ENCODE peak calls at places on chromosomes 12 and 14, in five cellular contexts. One of them, this sample, is unnamed.

GRCh38 chr12:122951406-122951805 is 14.9 kb downstream of the ABCB9 start:
- DNase-seq in dorsolateral prefrontal cortex: no peak
- DNase-seq in T-helper 17 cell: no peak
- DNase-seq in HEK293T: no peak
- DNase-seq in glomerular endothelial cell: no peak
- DNase-seq in this sample: peak; percentile 89

GRCh38 chr14:47442206-47442605 is 233.2 kb downstream of the MDGA2 start:
- DNase-seq in glomerular endothelial cell: no peak
- DNase-seq in HEK293T: peak; percentile 35
- DNase-seq in dorsolateral prefrontal cortex: no peak
- DNase-seq in T-helper 17 cell: no peak
- DNase-seq in this sample: no peak

GRCh38 chr14:77376380-77376770 is 519 bp downstream of the TMED8 start:
- DNase-seq in HEK293T: peak; percentile 31
- DNase-seq in glomerular endothelial cell: no peak
- DNase-seq in dorsolateral prefrontal cortex: peak; percentile 29
- DNase-seq in T-helper 17 cell: no peak
- DNase-seq in this sample: peak; percentile 5

GRCh38 chr14:76261371-76261811 is 109.7 kb downstream of the GPATCH2L start:
- DNase-seq in T-helper 17 cell: no peak
- DNase-seq in glomerular endothelial cell: no peak
- DNase-seq in dorsolateral prefrontal cortex: no peak
- DNase-seq in HEK293T: no peak
- DNase-seq in this sample: no peak

GRCh38 chr14:37566811-37567371 is 28.2 kb downstream of the FOXA1 start:
- DNase-seq in dorsolateral prefrontal cortex: no peak
- DNase-seq in T-helper 17 cell: no peak
- DNase-seq in HEK293T: no peak
- DNase-seq in glomerular endothelial cell: no peak
- DNase-seq in this sample: no peak

GRCh38 chr12:120944645-120945217 is 33.6 kb upstream of the HNF1A start:
- DNase-seq in glomerular endothelial cell: peak; percentile 10
- DNase-seq in T-helper 17 cell: peak; percentile 34
- DNase-seq in dorsolateral prefrontal cortex: no peak
- DNase-seq in HEK293T: peak; percentile 70
- DNase-seq in this sample: peak; percentile 50

GRCh38 chr14:102086346-102086971 is 385 bp downstream of the HSP90AA1 start:
- DNase-seq in HEK293T: peak; percentile 42
- DNase-seq in T-helper 17 cell: peak; percentile 64
- DNase-seq in dorsolateral prefrontal cortex: peak; percentile 42
- DNase-seq in glomerular endothelial cell: no peak
- DNase-seq in this sample: peak; percentile 79

GRCh38 chr12:67534046-67534445 is 114.5 kb upstream of the DYRK2 start:
- DNase-seq in HEK293T: no peak
- DNase-seq in dorsolateral prefrontal cortex: no peak
- DNase-seq in T-helper 17 cell: no peak
- DNase-seq in glomerular endothelial cell: no peak
- DNase-seq in this sample: no peak

GRCh38 chr12:124296295-124296915 is 1.5 kb downstream of the RFLNA start:
- DNase-seq in T-helper 17 cell: no peak
- DNase-seq in HEK293T: no peak
- DNase-seq in dorsolateral prefrontal cortex: no peak
- DNase-seq in glomerular endothelial cell: no peak
- DNase-seq in this sample: no peak

GRCh38 chr14:100078216-100078780 is 13.1 kb downstream of the EVL start:
- DNase-seq in T-helper 17 cell: no peak
- DNase-seq in HEK293T: no peak
- DNase-seq in dorsolateral prefrontal cortex: no peak
- DNase-seq in glomerular endothelial cell: no peak
- DNase-seq in this sample: no peak

GRCh38 chr12:20213851-20214250 is 154.5 kb upstream of the PDE3A start:
- DNase-seq in glomerular endothelial cell: no peak
- DNase-seq in HEK293T: no peak
- DNase-seq in dorsolateral prefrontal cortex: no peak
- DNase-seq in T-helper 17 cell: no peak
- DNase-seq in this sample: peak; percentile 8

GRCh38 chr12:75271576-75271975 is 58.5 kb downstream of the CAPS2 start:
- DNase-seq in dorsolateral prefrontal cortex: no peak
- DNase-seq in HEK293T: no peak
- DNase-seq in T-helper 17 cell: no peak
- DNase-seq in glomerular endothelial cell: no peak
- DNase-seq in this sample: no peak

GRCh38 chr14:74955229-74955999 is at the start of gene PGF:
- DNase-seq in glomerular endothelial cell: no peak
- DNase-seq in dorsolateral prefrontal cortex: no peak
- DNase-seq in HEK293T: peak; percentile 77
- DNase-seq in T-helper 17 cell: peak; percentile 40
- DNase-seq in this sample: peak; percentile 37

GRCh38 chr12:131213896-131214442 is 260.3 kb downstream of the ADGRD1 start:
- DNase-seq in glomerular endothelial cell: no peak
- DNase-seq in dorsolateral prefrontal cortex: no peak
- DNase-seq in T-helper 17 cell: no peak
- DNase-seq in HEK293T: no peak
- DNase-seq in this sample: no peak

GRCh38 chr12:550473-551260 is 90.9 kb downstream of the B4GALNT3 start:
- DNase-seq in dorsolateral prefrontal cortex: no peak
- DNase-seq in T-helper 17 cell: no peak
- DNase-seq in glomerular endothelial cell: no peak
- DNase-seq in HEK293T: no peak
- DNase-seq in this sample: no peak

GRCh38 chr12:13044002-13044858 is at the start of gene FAM234B:
- DNase-seq in HEK293T: peak; percentile 90
- DNase-seq in glomerular endothelial cell: no peak
- DNase-seq in dorsolateral prefrontal cortex: peak; percentile 79
- DNase-seq in T-helper 17 cell: peak; percentile 50
- DNase-seq in this sample: peak; percentile 70

This sample was measured in lung microvascular endothelial cell.